ENCODE peak calls at places on chromosomes 11 and 22, in nine cellular contexts. One of them, this sample, is unnamed.

GRCh38 chr11:73308003-73308962 is at the start of gene ARHGEF17:
- DNase-seq in stimulated activated naive CD8-positive, alpha-beta T cell treated with anti-CD3 and anti-CD28 coated beads, Interleukin-15, amount 100 ng/mL, for 72 hours: no peak
- DNase-seq in HCT116: peak; percentile 34
- DNase-seq in astrocyte of the spinal cord: peak; percentile 88
- DNase-seq in cardiac muscle cell: peak; percentile 88
- DNase-seq in substantia nigra: peak; percentile 69
- DNase-seq in caudate nucleus: no peak
- DNase-seq in stimulated activated CD8-positive, alpha-beta memory T cell treated with anti-CD3 and anti-CD28 coated beads, Interleukin-15, amount 100 ng/mL, for 24 hours: no peak
- DNase-seq in AG20443: peak; percentile 91
- DNase-seq in this sample: no peak

GRCh38 chr11:10809373-10810199 is 860 bp upstream of the EIF4G2 start:
- DNase-seq in stimulated activated naive CD8-positive, alpha-beta T cell treated with anti-CD3 and anti-CD28 coated beads, Interleukin-15, amount 100 ng/mL, for 72 hours: no peak
- DNase-seq in HCT116: peak; percentile 19
- DNase-seq in astrocyte of the spinal cord: peak; percentile 83
- DNase-seq in cardiac muscle cell: peak; percentile 85
- DNase-seq in substantia nigra: no peak
- DNase-seq in caudate nucleus: no peak
- DNase-seq in stimulated activated CD8-positive, alpha-beta memory T cell treated with anti-CD3 and anti-CD28 coated beads, Interleukin-15, amount 100 ng/mL, for 24 hours: peak; percentile 21
- DNase-seq in AG20443: peak; percentile 75
- DNase-seq in this sample: no peak

GRCh38 chr11:107496011-107496410 is 38.4 kb upstream of the CWF19L2 start:
- DNase-seq in stimulated activated naive CD8-positive, alpha-beta T cell treated with anti-CD3 and anti-CD28 coated beads, Interleukin-15, amount 100 ng/mL, for 72 hours: no peak
- DNase-seq in HCT116: no peak
- DNase-seq in astrocyte of the spinal cord: peak; percentile 74
- DNase-seq in cardiac muscle cell: peak; percentile 96
- DNase-seq in substantia nigra: no peak
- DNase-seq in caudate nucleus: no peak
- DNase-seq in stimulated activated CD8-positive, alpha-beta memory T cell treated with anti-CD3 and anti-CD28 coated beads, Interleukin-15, amount 100 ng/mL, for 24 hours: no peak
- DNase-seq in AG20443: peak; percentile 66
- DNase-seq in this sample: no peak

GRCh38 chr11:68735125-68735524 is 16.2 kb downstream of the TESMIN start:
- DNase-seq in stimulated activated naive CD8-positive, alpha-beta T cell treated with anti-CD3 and anti-CD28 coated beads, Interleukin-15, amount 100 ng/mL, for 72 hours: no peak
- DNase-seq in HCT116: no peak
- DNase-seq in astrocyte of the spinal cord: no peak
- DNase-seq in cardiac muscle cell: no peak
- DNase-seq in substantia nigra: no peak
- DNase-seq in caudate nucleus: no peak
- DNase-seq in stimulated activated CD8-positive, alpha-beta memory T cell treated with anti-CD3 and anti-CD28 coated beads, Interleukin-15, amount 100 ng/mL, for 24 hours: no peak
- DNase-seq in AG20443: no peak
- DNase-seq in this sample: no peak

GRCh38 chr11:38723361-38723760 is 2125.3 kb upstream of the RAG2 start:
- DNase-seq in stimulated activated naive CD8-positive, alpha-beta T cell treated with anti-CD3 and anti-CD28 coated beads, Interleukin-15, amount 100 ng/mL, for 72 hours: no peak
- DNase-seq in HCT116: no peak
- DNase-seq in astrocyte of the spinal cord: no peak
- DNase-seq in cardiac muscle cell: no peak
- DNase-seq in substantia nigra: no peak
- DNase-seq in caudate nucleus: no peak
- DNase-seq in stimulated activated CD8-positive, alpha-beta memory T cell treated with anti-CD3 and anti-CD28 coated beads, Interleukin-15, amount 100 ng/mL, for 24 hours: no peak
- DNase-seq in AG20443: no peak
- DNase-seq in this sample: no peak

GRCh38 chr11:99803501-99803900 is 782.8 kb downstream of the CNTN5 start:
- DNase-seq in stimulated activated naive CD8-positive, alpha-beta T cell treated with anti-CD3 and anti-CD28 coated beads, Interleukin-15, amount 100 ng/mL, for 72 hours: no peak
- DNase-seq in HCT116: no peak
- DNase-seq in astrocyte of the spinal cord: no peak
- DNase-seq in cardiac muscle cell: no peak
- DNase-seq in substantia nigra: no peak
- DNase-seq in caudate nucleus: no peak
- DNase-seq in stimulated activated CD8-positive, alpha-beta memory T cell treated with anti-CD3 and anti-CD28 coated beads, Interleukin-15, amount 100 ng/mL, for 24 hours: no peak
- DNase-seq in AG20443: no peak
- DNase-seq in this sample: no peak

GRCh38 chr11:11816511-11817319 is 25.1 kb upstream of the USP47 start:
- DNase-seq in stimulated activated naive CD8-positive, alpha-beta T cell treated with anti-CD3 and anti-CD28 coated beads, Interleukin-15, amount 100 ng/mL, for 72 hours: no peak
- DNase-seq in HCT116: no peak
- DNase-seq in astrocyte of the spinal cord: no peak
- DNase-seq in cardiac muscle cell: peak; percentile 49
- DNase-seq in substantia nigra: no peak
- DNase-seq in caudate nucleus: no peak
- DNase-seq in stimulated activated CD8-positive, alpha-beta memory T cell treated with anti-CD3 and anti-CD28 coated beads, Interleukin-15, amount 100 ng/mL, for 24 hours: no peak
- DNase-seq in AG20443: no peak
- DNase-seq in this sample: no peak

GRCh38 chr11:65879622-65880021 is at the start of gene CTSW:
- DNase-seq in stimulated activated naive CD8-positive, alpha-beta T cell treated with anti-CD3 and anti-CD28 coated beads, Interleukin-15, amount 100 ng/mL, for 72 hours: no peak
- DNase-seq in HCT116: no peak
- DNase-seq in astrocyte of the spinal cord: no peak
- DNase-seq in cardiac muscle cell: no peak
- DNase-seq in substantia nigra: no peak
- DNase-seq in caudate nucleus: no peak
- DNase-seq in stimulated activated CD8-positive, alpha-beta memory T cell treated with anti-CD3 and anti-CD28 coated beads, Interleukin-15, amount 100 ng/mL, for 24 hours: no peak
- DNase-seq in AG20443: no peak
- DNase-seq in this sample: no peak

GRCh38 chr11:113351490-113351889 is 36.1 kb upstream of the ANKK1 start:
- DNase-seq in stimulated activated naive CD8-positive, alpha-beta T cell treated with anti-CD3 and anti-CD28 coated beads, Interleukin-15, amount 100 ng/mL, for 72 hours: no peak
- DNase-seq in HCT116: no peak
- DNase-seq in astrocyte of the spinal cord: no peak
- DNase-seq in cardiac muscle cell: peak; percentile 66
- DNase-seq in substantia nigra: no peak
- DNase-seq in caudate nucleus: no peak
- DNase-seq in stimulated activated CD8-positive, alpha-beta memory T cell treated with anti-CD3 and anti-CD28 coated beads, Interleukin-15, amount 100 ng/mL, for 24 hours: no peak
- DNase-seq in AG20443: no peak
- DNase-seq in this sample: no peak

GRCh38 chr11:108388576-108388975 is 78.8 kb downstream of the C11orf65 start:
- DNase-seq in stimulated activated naive CD8-positive, alpha-beta T cell treated with anti-CD3 and anti-CD28 coated beads, Interleukin-15, amount 100 ng/mL, for 72 hours: no peak
- DNase-seq in HCT116: no peak
- DNase-seq in astrocyte of the spinal cord: no peak
- DNase-seq in cardiac muscle cell: no peak
- DNase-seq in substantia nigra: no peak
- DNase-seq in caudate nucleus: no peak
- DNase-seq in stimulated activated CD8-positive, alpha-beta memory T cell treated with anti-CD3 and anti-CD28 coated beads, Interleukin-15, amount 100 ng/mL, for 24 hours: no peak
- DNase-seq in AG20443: no peak
- DNase-seq in this sample: no peak

GRCh38 chr11:120211522-120212258 is 858 bp downstream of the OAF start:
- DNase-seq in stimulated activated naive CD8-positive, alpha-beta T cell treated with anti-CD3 and anti-CD28 coated beads, Interleukin-15, amount 100 ng/mL, for 72 hours: no peak
- DNase-seq in HCT116: no peak
- DNase-seq in astrocyte of the spinal cord: no peak
- DNase-seq in cardiac muscle cell: no peak
- DNase-seq in substantia nigra: no peak
- DNase-seq in caudate nucleus: no peak
- DNase-seq in stimulated activated CD8-positive, alpha-beta memory T cell treated with anti-CD3 and anti-CD28 coated beads, Interleukin-15, amount 100 ng/mL, for 24 hours: no peak
- DNase-seq in AG20443: no peak
- DNase-seq in this sample: no peak

GRCh38 chr11:84780689-84781293 is 846.4 kb downstream of the DLG2 start:
- DNase-seq in stimulated activated naive CD8-positive, alpha-beta T cell treated with anti-CD3 and anti-CD28 coated beads, Interleukin-15, amount 100 ng/mL, for 72 hours: no peak
- DNase-seq in HCT116: peak; percentile 12
- DNase-seq in astrocyte of the spinal cord: peak; percentile 47
- DNase-seq in cardiac muscle cell: peak; percentile 6
- DNase-seq in substantia nigra: no peak
- DNase-seq in caudate nucleus: no peak
- DNase-seq in stimulated activated CD8-positive, alpha-beta memory T cell treated with anti-CD3 and anti-CD28 coated beads, Interleukin-15, amount 100 ng/mL, for 24 hours: no peak
- DNase-seq in AG20443: peak; percentile 18
- DNase-seq in this sample: no peak

GRCh38 chr22:40668611-40669390 is 10.5 kb upstream of the MCHR1 start:
- DNase-seq in stimulated activated naive CD8-positive, alpha-beta T cell treated with anti-CD3 and anti-CD28 coated beads, Interleukin-15, amount 100 ng/mL, for 72 hours: no peak
- DNase-seq in HCT116: peak; percentile 31
- DNase-seq in astrocyte of the spinal cord: peak; percentile 64
- DNase-seq in cardiac muscle cell: peak; percentile 92
- DNase-seq in substantia nigra: no peak
- DNase-seq in caudate nucleus: no peak
- DNase-seq in stimulated activated CD8-positive, alpha-beta memory T cell treated with anti-CD3 and anti-CD28 coated beads, Interleukin-15, amount 100 ng/mL, for 24 hours: no peak
- DNase-seq in AG20443: peak; percentile 78
- DNase-seq in this sample: no peak

GRCh38 chr11:120236169-120237107 is 3.5 kb upstream of the POU2F3 start:
- DNase-seq in stimulated activated naive CD8-positive, alpha-beta T cell treated with anti-CD3 and anti-CD28 coated beads, Interleukin-15, amount 100 ng/mL, for 72 hours: no peak
- DNase-seq in HCT116: peak; percentile 37
- DNase-seq in astrocyte of the spinal cord: peak; percentile 26
- DNase-seq in cardiac muscle cell: no peak
- DNase-seq in substantia nigra: no peak
- DNase-seq in caudate nucleus: no peak
- DNase-seq in stimulated activated CD8-positive, alpha-beta memory T cell treated with anti-CD3 and anti-CD28 coated beads, Interleukin-15, amount 100 ng/mL, for 24 hours: no peak
- DNase-seq in AG20443: no peak
- DNase-seq in this sample: no peak

GRCh38 chr11:61966673-61967176 is 709 bp downstream of the FTH1 start:
- DNase-seq in stimulated activated naive CD8-positive, alpha-beta T cell treated with anti-CD3 and anti-CD28 coated beads, Interleukin-15, amount 100 ng/mL, for 72 hours: no peak
- DNase-seq in HCT116: no peak
- DNase-seq in astrocyte of the spinal cord: peak; percentile 30
- DNase-seq in cardiac muscle cell: peak; percentile 58
- DNase-seq in substantia nigra: no peak
- DNase-seq in caudate nucleus: no peak
- DNase-seq in stimulated activated CD8-positive, alpha-beta memory T cell treated with anti-CD3 and anti-CD28 coated beads, Interleukin-15, amount 100 ng/mL, for 24 hours: no peak
- DNase-seq in AG20443: no peak
- DNase-seq in this sample: no peak

GRCh38 chr11:19931141-19931767 is 218.6 kb downstream of the NAV2 start:
- DNase-seq in stimulated activated naive CD8-positive, alpha-beta T cell treated with anti-CD3 and anti-CD28 coated beads, Interleukin-15, amount 100 ng/mL, for 72 hours: no peak
- DNase-seq in HCT116: no peak
- DNase-seq in astrocyte of the spinal cord: peak; percentile 53
- DNase-seq in cardiac muscle cell: peak; percentile 39
- DNase-seq in substantia nigra: no peak
- DNase-seq in caudate nucleus: no peak
- DNase-seq in stimulated activated CD8-positive, alpha-beta memory T cell treated with anti-CD3 and anti-CD28 coated beads, Interleukin-15, amount 100 ng/mL, for 24 hours: no peak
- DNase-seq in AG20443: peak; percentile 64
- DNase-seq in this sample: no peak

GRCh38 chr11:130473056-130473794 is 24.8 kb downstream of the ADAMTS15 start:
- DNase-seq in stimulated activated naive CD8-positive, alpha-beta T cell treated with anti-CD3 and anti-CD28 coated beads, Interleukin-15, amount 100 ng/mL, for 72 hours: no peak
- DNase-seq in HCT116: no peak
- DNase-seq in astrocyte of the spinal cord: no peak
- DNase-seq in cardiac muscle cell: no peak
- DNase-seq in substantia nigra: no peak
- DNase-seq in caudate nucleus: no peak
- DNase-seq in stimulated activated CD8-positive, alpha-beta memory T cell treated with anti-CD3 and anti-CD28 coated beads, Interleukin-15, amount 100 ng/mL, for 24 hours: no peak
- DNase-seq in AG20443: peak; percentile 5
- DNase-seq in this sample: no peak

GRCh38 chr11:10451399-10452116 is 3.5 kb upstream of the AMPD3 start:
- DNase-seq in stimulated activated naive CD8-positive, alpha-beta T cell treated with anti-CD3 and anti-CD28 coated beads, Interleukin-15, amount 100 ng/mL, for 72 hours: peak; percentile 12
- DNase-seq in HCT116: no peak
- DNase-seq in astrocyte of the spinal cord: no peak
- DNase-seq in cardiac muscle cell: no peak
- DNase-seq in substantia nigra: peak; percentile 42
- DNase-seq in caudate nucleus: no peak
- DNase-seq in stimulated activated CD8-positive, alpha-beta memory T cell treated with anti-CD3 and anti-CD28 coated beads, Interleukin-15, amount 100 ng/mL, for 24 hours: no peak
- DNase-seq in AG20443: no peak
- DNase-seq in this sample: no peak

GRCh38 chr11:110355011-110355744 is 58.8 kb upstream of the RDX start:
- DNase-seq in stimulated activated naive CD8-positive, alpha-beta T cell treated with anti-CD3 and anti-CD28 coated beads, Interleukin-15, amount 100 ng/mL, for 72 hours: no peak
- DNase-seq in HCT116: no peak
- DNase-seq in astrocyte of the spinal cord: no peak
- DNase-seq in cardiac muscle cell: no peak
- DNase-seq in substantia nigra: no peak
- DNase-seq in caudate nucleus: no peak
- DNase-seq in stimulated activated CD8-positive, alpha-beta memory T cell treated with anti-CD3 and anti-CD28 coated beads, Interleukin-15, amount 100 ng/mL, for 24 hours: no peak
- DNase-seq in AG20443: no peak
- DNase-seq in this sample: no peak

GRCh38 chr11:86484164-86484794 is 109.6 kb downstream of the CCDC81 start:
- DNase-seq in stimulated activated naive CD8-positive, alpha-beta T cell treated with anti-CD3 and anti-CD28 coated beads, Interleukin-15, amount 100 ng/mL, for 72 hours: no peak
- DNase-seq in HCT116: peak; percentile 31
- DNase-seq in astrocyte of the spinal cord: peak; percentile 97
- DNase-seq in cardiac muscle cell: peak; percentile 86
- DNase-seq in substantia nigra: no peak
- DNase-seq in caudate nucleus: no peak
- DNase-seq in stimulated activated CD8-positive, alpha-beta memory T cell treated with anti-CD3 and anti-CD28 coated beads, Interleukin-15, amount 100 ng/mL, for 24 hours: no peak
- DNase-seq in AG20443: peak; percentile 90
- DNase-seq in this sample: no peak

GRCh38 chr22:47328550-47329243 is 566.2 kb downstream of the TBC1D22A start:
- DNase-seq in stimulated activated naive CD8-positive, alpha-beta T cell treated with anti-CD3 and anti-CD28 coated beads, Interleukin-15, amount 100 ng/mL, for 72 hours: no peak
- DNase-seq in HCT116: peak; percentile 95
- DNase-seq in astrocyte of the spinal cord: peak; percentile 97
- DNase-seq in cardiac muscle cell: peak; percentile 93
- DNase-seq in substantia nigra: no peak
- DNase-seq in caudate nucleus: no peak
- DNase-seq in stimulated activated CD8-positive, alpha-beta memory T cell treated with anti-CD3 and anti-CD28 coated beads, Interleukin-15, amount 100 ng/mL, for 24 hours: no peak
- DNase-seq in AG20443: peak; percentile 92
- DNase-seq in this sample: no peak

GRCh38 chr11:40286137-40286536 is 1173.3 kb downstream of the LRRC4C start:
- DNase-seq in stimulated activated naive CD8-positive, alpha-beta T cell treated with anti-CD3 and anti-CD28 coated beads, Interleukin-15, amount 100 ng/mL, for 72 hours: no peak
- DNase-seq in HCT116: no peak
- DNase-seq in astrocyte of the spinal cord: no peak
- DNase-seq in cardiac muscle cell: no peak
- DNase-seq in substantia nigra: no peak
- DNase-seq in caudate nucleus: no peak
- DNase-seq in stimulated activated CD8-positive, alpha-beta memory T cell treated with anti-CD3 and anti-CD28 coated beads, Interleukin-15, amount 100 ng/mL, for 24 hours: no peak
- DNase-seq in AG20443: no peak
- DNase-seq in this sample: no peak

GRCh38 chr11:96207459-96208449 is 135.2 kb downstream of the MAML2 start:
- DNase-seq in stimulated activated naive CD8-positive, alpha-beta T cell treated with anti-CD3 and anti-CD28 coated beads, Interleukin-15, amount 100 ng/mL, for 72 hours: no peak
- DNase-seq in HCT116: no peak
- DNase-seq in astrocyte of the spinal cord: no peak
- DNase-seq in cardiac muscle cell: peak; percentile 40
- DNase-seq in substantia nigra: no peak
- DNase-seq in caudate nucleus: no peak
- DNase-seq in stimulated activated CD8-positive, alpha-beta memory T cell treated with anti-CD3 and anti-CD28 coated beads, Interleukin-15, amount 100 ng/mL, for 24 hours: no peak
- DNase-seq in AG20443: no peak
- DNase-seq in this sample: no peak

GRCh38 chr11:44763111-44763820 is 36.5 kb downstream of the TSPAN18 start:
- DNase-seq in stimulated activated naive CD8-positive, alpha-beta T cell treated with anti-CD3 and anti-CD28 coated beads, Interleukin-15, amount 100 ng/mL, for 72 hours: no peak
- DNase-seq in HCT116: no peak
- DNase-seq in astrocyte of the spinal cord: no peak
- DNase-seq in cardiac muscle cell: peak; percentile 52
- DNase-seq in substantia nigra: no peak
- DNase-seq in caudate nucleus: no peak
- DNase-seq in stimulated activated CD8-positive, alpha-beta memory T cell treated with anti-CD3 and anti-CD28 coated beads, Interleukin-15, amount 100 ng/mL, for 24 hours: no peak
- DNase-seq in AG20443: no peak
- DNase-seq in this sample: no peak

GRCh38 chr11:132539590-132540368 is 992.5 kb downstream of the OPCML start:
- DNase-seq in stimulated activated naive CD8-positive, alpha-beta T cell treated with anti-CD3 and anti-CD28 coated beads, Interleukin-15, amount 100 ng/mL, for 72 hours: no peak
- DNase-seq in HCT116: no peak
- DNase-seq in astrocyte of the spinal cord: no peak
- DNase-seq in cardiac muscle cell: no peak
- DNase-seq in substantia nigra: no peak
- DNase-seq in caudate nucleus: no peak
- DNase-seq in stimulated activated CD8-positive, alpha-beta memory T cell treated with anti-CD3 and anti-CD28 coated beads, Interleukin-15, amount 100 ng/mL, for 24 hours: no peak
- DNase-seq in AG20443: no peak
- DNase-seq in this sample: no peak

GRCh38 chr11:83371489-83371888 is 85.3 kb upstream of the CCDC90B start:
- DNase-seq in stimulated activated naive CD8-positive, alpha-beta T cell treated with anti-CD3 and anti-CD28 coated beads, Interleukin-15, amount 100 ng/mL, for 72 hours: no peak
- DNase-seq in HCT116: no peak
- DNase-seq in astrocyte of the spinal cord: no peak
- DNase-seq in cardiac muscle cell: no peak
- DNase-seq in substantia nigra: no peak
- DNase-seq in caudate nucleus: no peak
- DNase-seq in stimulated activated CD8-positive, alpha-beta memory T cell treated with anti-CD3 and anti-CD28 coated beads, Interleukin-15, amount 100 ng/mL, for 24 hours: no peak
- DNase-seq in AG20443: no peak
- DNase-seq in this sample: no peak

GRCh38 chr11:118876261-118876660 is 7.4 kb upstream of the CXCR5 start:
- DNase-seq in stimulated activated naive CD8-positive, alpha-beta T cell treated with anti-CD3 and anti-CD28 coated beads, Interleukin-15, amount 100 ng/mL, for 72 hours: no peak
- DNase-seq in HCT116: no peak
- DNase-seq in astrocyte of the spinal cord: no peak
- DNase-seq in cardiac muscle cell: no peak
- DNase-seq in substantia nigra: no peak
- DNase-seq in caudate nucleus: no peak
- DNase-seq in stimulated activated CD8-positive, alpha-beta memory T cell treated with anti-CD3 and anti-CD28 coated beads, Interleukin-15, amount 100 ng/mL, for 24 hours: no peak
- DNase-seq in AG20443: no peak
- DNase-seq in this sample: no peak

GRCh38 chr22:20239063-20239950 is 28.8 kb downstream of the RTN4R start:
- DNase-seq in stimulated activated naive CD8-positive, alpha-beta T cell treated with anti-CD3 and anti-CD28 coated beads, Interleukin-15, amount 100 ng/mL, for 72 hours: no peak
- DNase-seq in HCT116: no peak
- DNase-seq in astrocyte of the spinal cord: no peak
- DNase-seq in cardiac muscle cell: peak; percentile 32
- DNase-seq in substantia nigra: no peak
- DNase-seq in caudate nucleus: no peak
- DNase-seq in stimulated activated CD8-positive, alpha-beta memory T cell treated with anti-CD3 and anti-CD28 coated beads, Interleukin-15, amount 100 ng/mL, for 24 hours: no peak
- DNase-seq in AG20443: peak; percentile 62
- DNase-seq in this sample: no peak

GRCh38 chr11:77094841-77095365 is 7.7 kb upstream of the OMP start:
- DNase-seq in stimulated activated naive CD8-positive, alpha-beta T cell treated with anti-CD3 and anti-CD28 coated beads, Interleukin-15, amount 100 ng/mL, for 72 hours: no peak
- DNase-seq in HCT116: no peak
- DNase-seq in astrocyte of the spinal cord: no peak
- DNase-seq in cardiac muscle cell: no peak
- DNase-seq in substantia nigra: no peak
- DNase-seq in caudate nucleus: no peak
- DNase-seq in stimulated activated CD8-positive, alpha-beta memory T cell treated with anti-CD3 and anti-CD28 coated beads, Interleukin-15, amount 100 ng/mL, for 24 hours: no peak
- DNase-seq in AG20443: no peak
- DNase-seq in this sample: no peak